ENCODE peak calls at places on chromosomes 5 and 9, in nine cellular contexts. One of them, this sample, is unnamed.

GRCh38 chr5:171421331-171422262 is 2.1 kb downstream of the FGF18 start:
- DNase-seq in fibroblast of lung: no peak
- DNase-seq in tibial nerve: no peak
- DNase-seq in hippocampal formation: no peak
- DNase-seq in IMR-90: no peak
- DNase-seq in Right ventricle myocardium superior: peak; percentile 32
- DNase-seq in stimulated activated CD8-positive, alpha-beta memory T cell treated with anti-CD3 and anti-CD28 coated beads, Interleukin-15, amount 100 ng/mL, for 24 hours: no peak
- DNase-seq in WTC11: no peak
- DNase-seq in NCI-H1694 treated with DMSO at 0.1 percent for 48 hours: no peak
- DNase-seq in this sample: no peak

GRCh38 chr9:99363509-99363908 is 141.4 kb downstream of the SEC61B start:
- DNase-seq in fibroblast of lung: no peak
- DNase-seq in tibial nerve: no peak
- DNase-seq in hippocampal formation: no peak
- DNase-seq in IMR-90: no peak
- DNase-seq in Right ventricle myocardium superior: no peak
- DNase-seq in stimulated activated CD8-positive, alpha-beta memory T cell treated with anti-CD3 and anti-CD28 coated beads, Interleukin-15, amount 100 ng/mL, for 24 hours: no peak
- DNase-seq in WTC11: no peak
- DNase-seq in NCI-H1694 treated with DMSO at 0.1 percent for 48 hours: no peak
- DNase-seq in this sample: no peak

GRCh38 chr5:149656576-149657182 is 73.4 kb upstream of the PPARGC1B start:
- DNase-seq in fibroblast of lung: no peak
- DNase-seq in tibial nerve: no peak
- DNase-seq in hippocampal formation: no peak
- DNase-seq in IMR-90: no peak
- DNase-seq in Right ventricle myocardium superior: peak; percentile 74
- DNase-seq in stimulated activated CD8-positive, alpha-beta memory T cell treated with anti-CD3 and anti-CD28 coated beads, Interleukin-15, amount 100 ng/mL, for 24 hours: no peak
- DNase-seq in WTC11: peak; percentile 93
- DNase-seq in NCI-H1694 treated with DMSO at 0.1 percent for 48 hours: no peak
- DNase-seq in this sample: no peak

GRCh38 chr5:4518924-4519660 is 621.0 kb upstream of the ADAMTS16 start:
- DNase-seq in fibroblast of lung: no peak
- DNase-seq in tibial nerve: no peak
- DNase-seq in hippocampal formation: no peak
- DNase-seq in IMR-90: no peak
- DNase-seq in Right ventricle myocardium superior: no peak
- DNase-seq in stimulated activated CD8-positive, alpha-beta memory T cell treated with anti-CD3 and anti-CD28 coated beads, Interleukin-15, amount 100 ng/mL, for 24 hours: no peak
- DNase-seq in WTC11: peak; percentile 23
- DNase-seq in NCI-H1694 treated with DMSO at 0.1 percent for 48 hours: no peak
- DNase-seq in this sample: no peak

GRCh38 chr9:79524266-79524665 is 47.5 kb upstream of the TLE4 start:
- DNase-seq in fibroblast of lung: peak; percentile 69
- DNase-seq in tibial nerve: no peak
- DNase-seq in hippocampal formation: no peak
- DNase-seq in IMR-90: peak; percentile 60
- DNase-seq in Right ventricle myocardium superior: no peak
- DNase-seq in stimulated activated CD8-positive, alpha-beta memory T cell treated with anti-CD3 and anti-CD28 coated beads, Interleukin-15, amount 100 ng/mL, for 24 hours: no peak
- DNase-seq in WTC11: no peak
- DNase-seq in NCI-H1694 treated with DMSO at 0.1 percent for 48 hours: no peak
- DNase-seq in this sample: no peak

GRCh38 chr5:133721365-133721764 is 109.0 kb upstream of the FSTL4 start:
- DNase-seq in fibroblast of lung: no peak
- DNase-seq in tibial nerve: no peak
- DNase-seq in hippocampal formation: no peak
- DNase-seq in IMR-90: no peak
- DNase-seq in Right ventricle myocardium superior: no peak
- DNase-seq in stimulated activated CD8-positive, alpha-beta memory T cell treated with anti-CD3 and anti-CD28 coated beads, Interleukin-15, amount 100 ng/mL, for 24 hours: no peak
- DNase-seq in WTC11: no peak
- DNase-seq in NCI-H1694 treated with DMSO at 0.1 percent for 48 hours: no peak
- DNase-seq in this sample: no peak

GRCh38 chr9:89185980-89186379 is 7.4 kb upstream of the SHC3 start:
- DNase-seq in fibroblast of lung: peak; percentile 16
- DNase-seq in tibial nerve: no peak
- DNase-seq in hippocampal formation: no peak
- DNase-seq in IMR-90: peak; percentile 29
- DNase-seq in Right ventricle myocardium superior: no peak
- DNase-seq in stimulated activated CD8-positive, alpha-beta memory T cell treated with anti-CD3 and anti-CD28 coated beads, Interleukin-15, amount 100 ng/mL, for 24 hours: no peak
- DNase-seq in WTC11: peak; percentile 67
- DNase-seq in NCI-H1694 treated with DMSO at 0.1 percent for 48 hours: no peak
- DNase-seq in this sample: no peak

GRCh38 chr5:14218480-14218879 is 75.3 kb downstream of the TRIO start:
- DNase-seq in fibroblast of lung: no peak
- DNase-seq in tibial nerve: no peak
- DNase-seq in hippocampal formation: no peak
- DNase-seq in IMR-90: no peak
- DNase-seq in Right ventricle myocardium superior: no peak
- DNase-seq in stimulated activated CD8-positive, alpha-beta memory T cell treated with anti-CD3 and anti-CD28 coated beads, Interleukin-15, amount 100 ng/mL, for 24 hours: no peak
- DNase-seq in WTC11: no peak
- DNase-seq in NCI-H1694 treated with DMSO at 0.1 percent for 48 hours: no peak
- DNase-seq in this sample: no peak

GRCh38 chr9:38350529-38350928 is 42.0 kb upstream of the ALDH1B1 start:
- DNase-seq in fibroblast of lung: no peak
- DNase-seq in tibial nerve: no peak
- DNase-seq in hippocampal formation: no peak
- DNase-seq in IMR-90: no peak
- DNase-seq in Right ventricle myocardium superior: no peak
- DNase-seq in stimulated activated CD8-positive, alpha-beta memory T cell treated with anti-CD3 and anti-CD28 coated beads, Interleukin-15, amount 100 ng/mL, for 24 hours: no peak
- DNase-seq in WTC11: no peak
- DNase-seq in NCI-H1694 treated with DMSO at 0.1 percent for 48 hours: no peak
- DNase-seq in this sample: no peak

GRCh38 chr5:158953929-158954534 is 145.7 kb downstream of the EBF1 start:
- DNase-seq in fibroblast of lung: no peak
- DNase-seq in tibial nerve: no peak
- DNase-seq in hippocampal formation: no peak
- DNase-seq in IMR-90: no peak
- DNase-seq in Right ventricle myocardium superior: no peak
- DNase-seq in stimulated activated CD8-positive, alpha-beta memory T cell treated with anti-CD3 and anti-CD28 coated beads, Interleukin-15, amount 100 ng/mL, for 24 hours: no peak
- DNase-seq in WTC11: no peak
- DNase-seq in NCI-H1694 treated with DMSO at 0.1 percent for 48 hours: no peak
- DNase-seq in this sample: no peak

GRCh38 chr5:69416180-69416579 is 1.3 kb downstream of the MARVELD2 start:
- DNase-seq in fibroblast of lung: no peak
- DNase-seq in tibial nerve: no peak
- DNase-seq in hippocampal formation: no peak
- DNase-seq in IMR-90: no peak
- DNase-seq in Right ventricle myocardium superior: no peak
- DNase-seq in stimulated activated CD8-positive, alpha-beta memory T cell treated with anti-CD3 and anti-CD28 coated beads, Interleukin-15, amount 100 ng/mL, for 24 hours: no peak
- DNase-seq in WTC11: no peak
- DNase-seq in NCI-H1694 treated with DMSO at 0.1 percent for 48 hours: no peak
- DNase-seq in this sample: no peak

GRCh38 chr9:16824545-16825041 is 45.9 kb downstream of the BNC2 start:
- DNase-seq in fibroblast of lung: peak; percentile 55
- DNase-seq in tibial nerve: no peak
- DNase-seq in hippocampal formation: no peak
- DNase-seq in IMR-90: peak; percentile 85
- DNase-seq in Right ventricle myocardium superior: no peak
- DNase-seq in stimulated activated CD8-positive, alpha-beta memory T cell treated with anti-CD3 and anti-CD28 coated beads, Interleukin-15, amount 100 ng/mL, for 24 hours: no peak
- DNase-seq in WTC11: no peak
- DNase-seq in NCI-H1694 treated with DMSO at 0.1 percent for 48 hours: no peak
- DNase-seq in this sample: no peak

GRCh38 chr9:114803886-114804285 is 2.0 kb downstream of the TNFSF15 start:
- DNase-seq in fibroblast of lung: peak; percentile 17
- DNase-seq in tibial nerve: no peak
- DNase-seq in hippocampal formation: no peak
- DNase-seq in IMR-90: peak; percentile 47
- DNase-seq in Right ventricle myocardium superior: no peak
- DNase-seq in stimulated activated CD8-positive, alpha-beta memory T cell treated with anti-CD3 and anti-CD28 coated beads, Interleukin-15, amount 100 ng/mL, for 24 hours: no peak
- DNase-seq in WTC11: no peak
- DNase-seq in NCI-H1694 treated with DMSO at 0.1 percent for 48 hours: no peak
- DNase-seq in this sample: no peak

GRCh38 chr5:98309785-98310566 is 463.5 kb upstream of the RGMB start:
- DNase-seq in fibroblast of lung: peak; percentile 100
- DNase-seq in tibial nerve: no peak
- DNase-seq in hippocampal formation: no peak
- DNase-seq in IMR-90: peak; percentile 99
- DNase-seq in Right ventricle myocardium superior: no peak
- DNase-seq in stimulated activated CD8-positive, alpha-beta memory T cell treated with anti-CD3 and anti-CD28 coated beads, Interleukin-15, amount 100 ng/mL, for 24 hours: no peak
- DNase-seq in WTC11: peak; percentile 24
- DNase-seq in NCI-H1694 treated with DMSO at 0.1 percent for 48 hours: no peak
- DNase-seq in this sample: peak; percentile 22

GRCh38 chr9:96494215-96494800 is 44.3 kb downstream of the HABP4 start:
- DNase-seq in fibroblast of lung: peak; percentile 28
- DNase-seq in tibial nerve: no peak
- DNase-seq in hippocampal formation: no peak
- DNase-seq in IMR-90: no peak
- DNase-seq in Right ventricle myocardium superior: no peak
- DNase-seq in stimulated activated CD8-positive, alpha-beta memory T cell treated with anti-CD3 and anti-CD28 coated beads, Interleukin-15, amount 100 ng/mL, for 24 hours: no peak
- DNase-seq in WTC11: no peak
- DNase-seq in NCI-H1694 treated with DMSO at 0.1 percent for 48 hours: no peak
- DNase-seq in this sample: no peak

GRCh38 chr9:4674783-4675182 is 4.6 kb upstream of the CDC37L1 start:
- DNase-seq in fibroblast of lung: peak; percentile 87
- DNase-seq in tibial nerve: no peak
- DNase-seq in hippocampal formation: no peak
- DNase-seq in IMR-90: peak; percentile 95
- DNase-seq in Right ventricle myocardium superior: no peak
- DNase-seq in stimulated activated CD8-positive, alpha-beta memory T cell treated with anti-CD3 and anti-CD28 coated beads, Interleukin-15, amount 100 ng/mL, for 24 hours: no peak
- DNase-seq in WTC11: no peak
- DNase-seq in NCI-H1694 treated with DMSO at 0.1 percent for 48 hours: no peak
- DNase-seq in this sample: no peak

This sample was measured in GDM1.